ENCODE peak calls at places on chromosome 9, in four cellular contexts. M, C, D and Z are unnamed samples.
A peak's percentile ranks its signal among the peaks of the same experiment; 100 is the strongest.

GRCh38 chr9:110202232-110202631 is 5.7 kb downstream of the C9orf152 start:
- DNase-seq in M (no peak), C (no peak), D (no peak), Z (no peak)

GRCh38 chr9:82332018-82332773 is 343.6 kb downstream of the SPATA31D1 start:
- DNase-seq in M (no peak), C (no peak), D (no peak), Z (no peak)

GRCh38 chr9:78694950-78695349 is 398.0 kb downstream of the PSAT1 start:
- DNase-seq in M (no peak), C (no peak), D (no peak), Z (no peak)

GRCh38 chr9:131096490-131097258 is at the start of gene AIF1L:
- DNase-seq in M (no peak), C (no peak), D (no peak), Z (no peak)

GRCh38 chr9:105332471-105332870 is 88.0 kb downstream of the SLC44A1 start:
- DNase-seq in M (no peak), C (no peak), D (no peak), Z (no peak)

GRCh38 chr9:19409406-19410194 is 791 bp downstream of the ACER2 start:
- DNase-seq in M (no peak), C (no peak), D (peak; percentile 39), Z (peak; percentile 32)

GRCh38 chr9:83034587-83034986 is 28.4 kb downstream of the RASEF start:
- DNase-seq in M (no peak), C (no peak), D (no peak), Z (no peak)

GRCh38 chr9:93904649-93905472 is 50.3 kb downstream of the BARX1 start:
- DNase-seq in M (no peak), C (no peak), D (no peak), Z (no peak)

GRCh38 chr9:120892748-120893584 is 16.0 kb upstream of the PHF19 start:
- DNase-seq in M (no peak), C (peak; percentile 77), D (no peak), Z (no peak)

GRCh38 chr9:138075496-138075895 is 197.9 kb downstream of the CACNA1B start:
- DNase-seq in M (no peak), C (no peak), D (no peak), Z (no peak)

GRCh38 chr9:111876179-111876578 is 20.4 kb upstream of the UGCG start:
- DNase-seq in M (no peak), C (no peak), D (no peak), Z (no peak)

GRCh38 chr9:34072868-34073590 is 24.3 kb upstream of the UBAP2 start:
- DNase-seq in M (peak; percentile 35), C (no peak), D (no peak), Z (peak; percentile 66)

GRCh38 chr9:69171049-69171448 is 3.0 kb upstream of the TJP2 start:
- DNase-seq in M (peak; percentile 52), C (no peak), D (no peak), Z (no peak)

GRCh38 chr9:134488251-134488900 is 153.2 kb upstream of the COL5A1 start:
- DNase-seq in M (no peak), C (no peak), D (peak; percentile 56), Z (no peak)

GRCh38 chr9:135244271-135244691 is 156.8 kb downstream of the OLFM1 start:
- DNase-seq in M (no peak), C (peak; percentile 10), D (no peak), Z (no peak)

GRCh38 chr9:120308495-120308894 is 271.5 kb downstream of the CDK5RAP2 start:
- DNase-seq in M (no peak), C (no peak), D (no peak), Z (no peak)

GRCh38 chr9:7739595-7739994 is 60.0 kb downstream of the DMAC1 start:
- DNase-seq in M (no peak), C (no peak), D (no peak), Z (peak; percentile 10)

GRCh38 chr9:3880851-3881250 is 355.1 kb upstream of the RFX3 start:
- DNase-seq in M (no peak), C (no peak), D (no peak), Z (no peak)

GRCh38 chr9:119458068-119458467 is 88.8 kb upstream of the BRINP1 start:
- DNase-seq in M (no peak), C (no peak), D (no peak), Z (no peak)

GRCh38 chr9:5111696-5112095 is 73.7 kb downstream of the INSL6 start:
- DNase-seq in M (no peak), C (no peak), D (peak; percentile 12), Z (no peak)
- H3K4me3 ChIP-seq in M (no peak overlapping the region), C (no peak overlapping the region), D (no peak overlapping the region), Z (no peak overlapping the region)

GRCh38 chr9:89175739-89176360 is 2.8 kb downstream of the SHC3 start:
- DNase-seq in M (no peak), C (no peak), D (no peak), Z (no peak)
- TF ChIP-seq CTCF in M (no peak), C (no peak), D (no peak), Z (no peak)

DNA sequence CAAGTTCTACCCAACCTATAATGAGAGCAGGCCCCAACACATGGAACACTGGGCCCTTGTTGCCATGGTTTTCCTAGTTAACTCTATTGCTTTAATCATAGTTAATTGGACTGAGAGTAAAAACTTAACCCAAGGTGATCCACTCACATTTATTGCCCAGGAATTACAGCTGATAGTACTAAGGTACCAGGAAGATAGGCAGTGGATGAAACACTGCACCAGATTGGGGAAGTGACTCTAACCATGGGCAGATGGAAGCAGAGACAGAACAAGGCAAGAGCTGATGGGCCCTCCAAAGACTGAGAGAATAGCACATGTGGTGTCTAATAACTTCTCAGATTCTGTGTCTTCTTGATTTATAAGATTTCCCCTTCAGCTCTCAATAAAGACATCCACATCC is 145.7 kb upstream of the TRIM32 start:
- DNase-seq in M (no peak), C (no peak), D (no peak), Z (no peak)
- H3K4me3 ChIP-seq in M (no peak overlapping the region), C (no peak overlapping the region), D (no peak overlapping the region), Z (no peak overlapping the region)

DNA sequence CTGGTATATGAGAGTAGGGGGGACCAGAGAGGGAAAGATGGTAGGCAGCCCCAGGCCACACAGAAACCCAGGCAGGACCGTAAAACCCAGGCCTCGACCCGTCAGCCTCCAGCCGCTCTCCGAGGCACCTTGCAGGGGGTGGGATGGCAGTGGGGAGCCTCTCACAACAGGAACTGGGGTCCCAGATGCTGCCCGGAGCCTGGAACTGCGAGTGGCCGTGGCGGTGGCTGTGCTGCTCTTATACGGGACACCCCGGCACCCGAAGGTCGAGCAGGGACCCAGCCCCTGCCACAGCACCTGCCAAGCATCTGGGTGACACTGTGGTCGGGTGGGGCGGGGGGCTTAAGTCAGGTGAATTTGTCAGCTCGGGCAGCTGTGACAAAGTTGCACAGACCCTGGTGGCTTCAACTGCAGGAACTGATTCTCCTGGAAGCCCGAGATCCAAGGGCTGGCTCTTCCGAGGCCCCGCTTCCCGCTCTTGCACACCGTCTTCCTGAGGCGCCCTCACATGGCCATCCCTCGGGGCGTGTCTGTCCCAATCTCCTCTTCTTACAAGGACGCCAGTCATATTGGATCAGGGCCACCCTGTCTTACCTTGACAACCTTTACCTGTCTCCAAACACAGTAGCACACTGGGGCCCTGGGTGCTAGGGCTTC is 47.6 kb upstream of the EGFL7 start:
- DNase-seq in M (no peak), C (no peak), D (no peak), Z (peak; percentile 77)
- TF ChIP-seq CTCF in M (no peak), C (no peak), D (no peak), Z (no peak)

DNA sequence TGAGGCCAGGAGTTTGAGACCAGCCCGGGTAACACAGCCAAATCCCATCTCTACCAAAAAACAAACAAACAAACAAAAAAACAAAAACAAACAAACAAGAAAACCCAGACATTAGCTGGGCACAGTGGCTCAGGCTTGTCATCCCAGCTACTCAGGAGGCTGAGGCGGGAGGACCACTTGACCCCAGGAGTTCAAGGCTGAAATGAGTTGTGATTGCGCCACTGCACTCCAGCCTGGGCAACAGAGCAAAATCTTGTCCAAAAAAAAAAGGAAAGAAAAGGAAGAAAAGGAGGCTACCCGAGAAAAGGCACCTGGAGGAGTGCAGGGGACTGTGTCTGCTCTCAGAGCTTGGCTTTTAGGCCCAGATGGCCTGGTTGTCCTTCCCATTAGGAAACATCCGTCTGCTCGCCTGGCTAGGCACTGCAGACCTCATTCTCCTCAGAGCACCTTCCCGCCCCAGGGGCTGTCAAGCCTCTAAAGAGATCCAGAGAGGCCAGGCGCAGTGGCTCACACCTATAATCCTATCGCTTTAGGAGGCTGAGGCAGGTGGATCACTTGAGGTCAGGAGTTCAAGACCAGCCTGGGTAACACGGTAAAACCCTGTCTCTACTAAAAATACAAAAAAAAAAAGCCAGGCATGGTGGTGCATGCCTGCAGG is 185.3 kb upstream of the IER5L start:
- DNase-seq in M (no peak), C (no peak), D (no peak), Z (peak; percentile 7)
- H3K4me3 ChIP-seq in M (no peak overlapping the region), C (no peak overlapping the region), D (no peak overlapping the region), Z (no peak overlapping the region)

GRCh38 chr9:124133752-124134151 is 122.2 kb downstream of the LHX2 start:
- DNase-seq in M (no peak), C (no peak), D (no peak), Z (peak; percentile 63)
- TF ChIP-seq CTCF in M (no peak), C (no peak), D (no peak), Z (no peak)

GRCh38 chr9:5951686-5952211 is 61.1 kb downstream of the MLANA start:
- DNase-seq in M (no peak), C (no peak), D (no peak), Z (no peak)

GRCh38 chr9:5953743-5954707 is 61.4 kb downstream of the RANBP6 start:
- DNase-seq in M (no peak), C (no peak), D (no peak), Z (no peak)

GRCh38 chr9:5945112-5945511 is 54.4 kb downstream of the MLANA start:
- DNase-seq in M (no peak), C (no peak), D (no peak), Z (no peak)

GRCh38 chr9:5947912-5948311 is 57.2 kb downstream of the MLANA start:
- DNase-seq in M (no peak), C (no peak), D (no peak), Z (no peak)

GRCh38 chr9:5949103-5949699 is 58.5 kb downstream of the MLANA start:
- DNase-seq in M (no peak), C (peak; percentile 21), D (no peak), Z (no peak)
- H3K4me3 ChIP-seq in M (no peak overlapping the region), C (no peak overlapping the region), D (peak overlapping the region; percentile 35), Z (no peak overlapping the region)

GRCh38 chr9:133455936-133456335 is 3.8 kb upstream of the CACFD1 start:
- DNase-seq in M (no peak), C (no peak), D (no peak), Z (no peak)

GRCh38 chr9:133457748-133458147 is 2.0 kb upstream of the CACFD1 start:
- DNase-seq in M (no peak), C (no peak), D (no peak), Z (no peak)

GRCh38 chr9:133454943-133455673 is 4.7 kb upstream of the CACFD1 start:
- DNase-seq in M (no peak), C (no peak), D (no peak), Z (no peak)

GRCh38 chr9:133457233-133457632 is 2.5 kb upstream of the CACFD1 start:
- DNase-seq in M (no peak), C (no peak), D (no peak), Z (no peak)

DNA sequence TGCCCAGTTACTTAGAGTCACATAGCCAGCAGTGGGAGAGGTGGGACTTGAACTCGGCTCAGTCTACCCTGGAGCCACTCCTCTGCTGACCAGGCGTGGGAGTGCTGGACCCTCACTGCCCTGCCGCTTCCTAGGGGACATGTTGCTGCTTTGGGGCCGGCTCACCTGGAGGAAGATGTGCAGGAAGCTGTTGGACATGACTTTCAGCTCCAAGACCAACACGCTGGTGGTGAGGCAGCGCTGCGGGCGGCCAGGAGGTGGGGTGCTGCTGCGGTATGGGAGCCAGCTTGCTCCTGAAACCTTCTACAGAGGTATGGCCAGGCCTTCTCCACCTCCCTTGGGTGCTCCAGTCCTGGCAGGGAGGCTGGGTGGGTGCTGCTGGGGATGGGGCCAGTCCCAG is 3.4 kb upstream of the CACFD1 start:
- DNase-seq in M (no peak), C (no peak), D (no peak), Z (no peak)
- TF ChIP-seq CTCF in M (no peak), C (no peak), D (no peak), Z (no peak)

GRCh38 chr9:129351642-129352151 is 173.6 kb upstream of the IER5L start:
- DNase-seq in M (no peak), C (no peak), D (no peak), Z (no peak)
- H3K4me3 ChIP-seq in M (no peak overlapping the region), C (no peak overlapping the region), D (peak overlapping the region; percentile 46), Z (no peak overlapping the region)